ENCODE peak calls at places on chromosomes 7 and 10, in five cellular contexts. H is neuronal stem cell, A is IMR-90, R is mesenchymal stem cell, F is H1. U is an unnamed sample.

GRCh38 chr7:5767066-5767465 is 14.4 kb downstream of the RNF216 start:
- DNase-seq in H (no peak), A (no peak), R (no peak), F (no peak), U (no peak)

GRCh38 chr7:152330827-152331226 is 105.0 kb downstream of the KMT2C start:
- DNase-seq in H (no peak), A (no peak), R (no peak), F (no peak), U (peak)

GRCh38 chr7:25940086-25940906 is 211.7 kb upstream of the NFE2L3 start:
- DNase-seq in H (no peak), A (no peak), R (no peak), F (no peak), U (no peak)

GRCh38 chr10:46096909-46097575 is 51.0 kb upstream of the MSMB start:
- DNase-seq in H (no peak), A (no peak), R (peak), F (no peak), U (no peak)

GRCh38 chr7:44045226-44046014 is 918 bp downstream of the DBNL start:
- DNase-seq in H (no peak), A (no peak), R (no peak), F (no peak), U (peak)

GRCh38 chr10:91856637-91857036 is 52.6 kb downstream of the FGFBP3 start:
- DNase-seq in H (no peak), A (no peak), R (peak), F (no peak), U (no peak)

GRCh38 chr7:26627871-26628270 is 236.5 kb downstream of the SKAP2 start:
- DNase-seq in H (no peak), A (no peak), R (no peak), F (no peak), U (no peak)

GRCh38 chr10:133124357-133125211 is 35.4 kb upstream of the KNDC1 start:
- DNase-seq in H (peak), A (no peak), R (no peak), F (no peak), U (peak)

GRCh38 chr10:2014541-2014940 is 277.2 kb upstream of the ADARB2 start:
- DNase-seq in H (no peak), A (no peak), R (no peak), F (no peak), U (no peak)

GRCh38 chr10:6180480-6181110 is 22.1 kb upstream of the PFKFB3 start:
- DNase-seq in H (no peak), A (no peak), R (no peak), F (no peak), U (no peak)

GRCh38 chr10:77592946-77593636 is 44.5 kb downstream of the KCNMA1 start:
- DNase-seq in H (no peak), A (peak), R (peak), F (no peak), U (peak)

GRCh38 chr7:25926439-25926838 is 225.6 kb upstream of the NFE2L3 start:
- DNase-seq in H (no peak), A (no peak), R (no peak), F (no peak), U (no peak)

GRCh38 chr7:64612452-64612851 is 49.6 kb upstream of the ZNF680 start:
- DNase-seq in H (no peak), A (no peak), R (no peak), F (no peak), U (no peak)

GRCh38 chr7:146397141-146397540 is 280.5 kb downstream of the CNTNAP2 start:
- DNase-seq in H (no peak), A (no peak), R (no peak), F (no peak), U (no peak)

GRCh38 chr10:110273474-110273873 is 31.2 kb downstream of the SMNDC1 start:
- DNase-seq in H (no peak), A (peak), R (peak), F (no peak), U (peak)

GRCh38 chr10:86366902-86367338 is 325 bp upstream of the GRID1 start:
- DNase-seq in H (no peak), A (no peak), R (no peak), F (no peak), U (no peak)

GRCh38 chr7:65983965-65984654 is 2.1 kb upstream of the GUSB start:
- DNase-seq in H (no peak), A (no peak), R (no peak), F (no peak), U (no peak)

GRCh38 chr10:11255796-11256444 is 238.2 kb downstream of the CELF2 start:
- DNase-seq in H (no peak), A (no peak), R (no peak), F (no peak), U (no peak)

GRCh38 chr10:131778842-131779241 is 122.0 kb upstream of the PPP2R2D start:
- DNase-seq in H (no peak), A (no peak), R (no peak), F (no peak), U (no peak)

GRCh38 chr10:99850041-99850766 is 67.8 kb downstream of the ABCC2 start:
- DNase-seq in H (peak), A (no peak), R (peak), F (no peak), U (peak)
- H4K91ac ChIP-seq in H (no peak), A (no peak), R (no peak), F (peak), U (no peak)

GRCh38 chr7:105963038-105963667 is at the start of gene CDHR3:
- DNase-seq in H (no peak), A (no peak), R (peak), F (no peak), U (no peak)
- H4K91ac ChIP-seq in H (no peak), A (no peak), R (peak), F (peak), U (no peak)

GRCh38 chr10:44994752-44995530 is 5.8 kb upstream of the ZNF22 start:
- DNase-seq in H (no peak), A (no peak), R (no peak), F (no peak), U (no peak)
- H4K91ac ChIP-seq in H (no peak), A (peak), R (peak), F (no peak), U (peak)

DNA sequence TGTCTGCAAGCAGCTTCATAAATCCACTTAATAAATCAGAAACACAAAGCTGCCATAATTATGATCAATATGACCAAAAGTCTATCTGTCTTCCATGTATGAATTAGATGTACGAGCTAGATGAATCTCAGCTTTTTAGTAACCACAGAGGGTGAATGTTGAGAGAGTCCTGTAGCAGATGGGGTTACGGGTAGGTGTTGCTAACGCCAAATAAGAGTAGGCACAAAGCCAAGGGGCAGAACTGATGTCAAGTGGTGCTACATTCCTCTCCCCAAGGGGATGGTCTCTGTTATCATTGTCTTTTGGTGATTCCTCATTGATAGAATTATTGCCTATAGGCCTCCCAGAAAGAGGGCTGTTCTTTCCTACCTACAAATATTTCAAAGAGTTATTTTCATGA is 257.8 kb downstream of the PCLO start:
- DNase-seq in H (no peak), A (no peak), R (no peak), F (no peak), U (no peak)
- H4K91ac ChIP-seq in H (no peak), A (no peak), R (no peak), F (no peak), U (no peak)

GRCh38 chr7:99543916-99544315 is 8.0 kb downstream of the FAM200A start:
- DNase-seq in H (no peak), A (no peak), R (no peak), F (no peak), U (no peak)

GRCh38 chr7:99539213-99539811 is 12.6 kb downstream of the FAM200A start:
- DNase-seq in H (no peak), A (no peak), R (no peak), F (no peak), U (peak)

GRCh38 chr7:99541212-99541611 is 10.7 kb downstream of the FAM200A start:
- DNase-seq in H (no peak), A (no peak), R (no peak), F (no peak), U (no peak)

GRCh38 chr7:99540542-99540941 is 11.4 kb downstream of the FAM200A start:
- DNase-seq in H (no peak), A (no peak), R (no peak), F (no peak), U (no peak)

GRCh38 chr7:99543081-99543671 is 8.7 kb downstream of the FAM200A start:
- DNase-seq in H (no peak), A (no peak), R (no peak), F (no peak), U (no peak)
- H4K91ac ChIP-seq in H (no peak), A (no peak), R (no peak), F (no peak), U (no peak)

GRCh38 chr7:875476-876076 is 778 bp upstream of the GET4 start:
- DNase-seq in H (no peak), A (no peak), R (no peak), F (no peak), U (no peak)
- H4K91ac ChIP-seq in H (no peak), A (no peak), R (peak), F (no peak), U (peak)

GRCh38 chr7:73833251-73833919 is 2.6 kb downstream of the CLDN4 start:
- DNase-seq in H (no peak), A (no peak), R (peak), F (no peak), U (peak)

GRCh38 chr7:73832806-73833205 is 2.0 kb downstream of the CLDN4 start:
- DNase-seq in H (no peak), A (no peak), R (no peak), F (no peak), U (peak)

GRCh38 chr7:73830872-73831655 is at the start of gene CLDN4:
- DNase-seq in H (peak), A (no peak), R (no peak), F (no peak), U (peak)

GRCh38 chr7:73830618-73830871 is 251 bp upstream of the CLDN4 start:
- DNase-seq in H (no peak), A (peak), R (peak), F (no peak), U (no peak)

GRCh38 chr7:73831656-73832579 is 1.1 kb downstream of the CLDN4 start:
- DNase-seq in H (no peak), A (no peak), R (no peak), F (no peak), U (peak)
- H4K91ac ChIP-seq in H (no peak), A (peak), R (peak), F (peak), U (peak)

U was measured in trophoblast cell.